ENCODE peak calls at places on chromosomes 11 and 22, in seven cellular contexts. One of them, this sample, is unnamed.
A peak's percentile ranks its signal among the peaks of the same experiment; 100 is the strongest.

GRCh38 chr11:113504586-113504985 is 29.4 kb upstream of the DRD2 start:
- DNase-seq in BE2C: peak; percentile 37
- DNase-seq in neuronal stem cell: no peak
- DNase-seq in A549: no peak
- DNase-seq in lower leg skin: no peak
- DNase-seq in ovary: no peak
- DNase-seq in MM.1S: no peak
- DNase-seq in this sample: no peak

GRCh38 chr11:116598556-116598955 is 174.2 kb downstream of the BUD13 start:
- DNase-seq in BE2C: no peak
- DNase-seq in neuronal stem cell: no peak
- DNase-seq in A549: no peak
- DNase-seq in lower leg skin: no peak
- DNase-seq in ovary: no peak
- DNase-seq in MM.1S: no peak
- DNase-seq in this sample: no peak

GRCh38 chr22:40128989-40129388 is 48.7 kb upstream of the TNRC6B start:
- DNase-seq in BE2C: no peak
- DNase-seq in neuronal stem cell: no peak
- DNase-seq in A549: no peak
- DNase-seq in lower leg skin: no peak
- DNase-seq in ovary: no peak
- DNase-seq in MM.1S: peak; percentile 91
- DNase-seq in this sample: no peak

GRCh38 chr22:22424210-22424800 is 84.2 kb downstream of the ZNF280B start:
- DNase-seq in BE2C: no peak
- DNase-seq in neuronal stem cell: no peak
- DNase-seq in A549: no peak
- DNase-seq in lower leg skin: no peak
- DNase-seq in ovary: no peak
- DNase-seq in MM.1S: no peak
- DNase-seq in this sample: no peak

GRCh38 chr11:78145511-78146030 is 6.1 kb upstream of the ALG8 start:
- DNase-seq in BE2C: no peak
- DNase-seq in neuronal stem cell: no peak
- DNase-seq in A549: no peak
- DNase-seq in lower leg skin: no peak
- DNase-seq in ovary: no peak
- DNase-seq in MM.1S: no peak
- DNase-seq in this sample: no peak

GRCh38 chr11:78318733-78319132 is 98.9 kb downstream of the GAB2 start:
- DNase-seq in BE2C: peak; percentile 44
- DNase-seq in neuronal stem cell: peak; percentile 20
- DNase-seq in A549: no peak
- DNase-seq in lower leg skin: no peak
- DNase-seq in ovary: no peak
- DNase-seq in MM.1S: no peak
- DNase-seq in this sample: no peak

GRCh38 chr11:114162719-114163123 is 103.2 kb downstream of the ZBTB16 start:
- DNase-seq in BE2C: peak; percentile 89
- DNase-seq in neuronal stem cell: no peak
- DNase-seq in A549: peak; percentile 57
- DNase-seq in lower leg skin: peak; percentile 97
- DNase-seq in ovary: peak; percentile 97
- DNase-seq in MM.1S: no peak
- DNase-seq in this sample: peak; percentile 95

GRCh38 chr22:36325163-36326031 is 62.4 kb downstream of the MYH9 start:
- DNase-seq in BE2C: no peak
- DNase-seq in neuronal stem cell: no peak
- DNase-seq in A549: no peak
- DNase-seq in lower leg skin: peak; percentile 81
- DNase-seq in ovary: peak; percentile 53
- DNase-seq in MM.1S: no peak
- DNase-seq in this sample: peak; percentile 79

GRCh38 chr11:2807801-2808241 is 77.8 kb downstream of the CDKN1C start:
- DNase-seq in BE2C: peak; percentile 5
- DNase-seq in neuronal stem cell: no peak
- DNase-seq in A549: no peak
- DNase-seq in lower leg skin: no peak
- DNase-seq in ovary: peak; percentile 43
- DNase-seq in MM.1S: no peak
- DNase-seq in this sample: peak; percentile 16

GRCh38 chr11:128690746-128691091 is 3.2 kb upstream of the FLI1 start:
- DNase-seq in BE2C: no peak
- DNase-seq in neuronal stem cell: no peak
- DNase-seq in A549: no peak
- DNase-seq in lower leg skin: no peak
- DNase-seq in ovary: no peak
- DNase-seq in MM.1S: no peak
- DNase-seq in this sample: peak; percentile 50

GRCh38 chr11:76623171-76623883 is 47.2 kb downstream of the LRRC32 start:
- DNase-seq in BE2C: no peak
- DNase-seq in neuronal stem cell: no peak
- DNase-seq in A549: no peak
- DNase-seq in lower leg skin: no peak
- DNase-seq in ovary: no peak
- DNase-seq in MM.1S: no peak
- DNase-seq in this sample: no peak

GRCh38 chr11:89477175-89477574 is 14.0 kb downstream of the NOX4 start:
- DNase-seq in BE2C: no peak
- DNase-seq in neuronal stem cell: no peak
- DNase-seq in A549: peak; percentile 14
- DNase-seq in lower leg skin: no peak
- DNase-seq in ovary: no peak
- DNase-seq in MM.1S: no peak
- DNase-seq in this sample: no peak

GRCh38 chr11:86192858-86193257 is 51.7 kb upstream of the EED start:
- DNase-seq in BE2C: no peak
- DNase-seq in neuronal stem cell: no peak
- DNase-seq in A549: no peak
- DNase-seq in lower leg skin: no peak
- DNase-seq in ovary: no peak
- DNase-seq in MM.1S: no peak
- DNase-seq in this sample: no peak

GRCh38 chr11:18958221-18958910 is 19.2 kb upstream of the MRGPRX1 start:
- DNase-seq in BE2C: no peak
- DNase-seq in neuronal stem cell: no peak
- DNase-seq in A549: no peak
- DNase-seq in lower leg skin: no peak
- DNase-seq in ovary: no peak
- DNase-seq in MM.1S: no peak
- DNase-seq in this sample: no peak

GRCh38 chr11:92225563-92226308 is 1.1 kb downstream of the FAT3 start:
- DNase-seq in BE2C: peak; percentile 55
- DNase-seq in neuronal stem cell: peak; percentile 60
- DNase-seq in A549: no peak
- DNase-seq in lower leg skin: no peak
- DNase-seq in ovary: peak; percentile 15
- DNase-seq in MM.1S: no peak
- DNase-seq in this sample: peak; percentile 73

DNA sequence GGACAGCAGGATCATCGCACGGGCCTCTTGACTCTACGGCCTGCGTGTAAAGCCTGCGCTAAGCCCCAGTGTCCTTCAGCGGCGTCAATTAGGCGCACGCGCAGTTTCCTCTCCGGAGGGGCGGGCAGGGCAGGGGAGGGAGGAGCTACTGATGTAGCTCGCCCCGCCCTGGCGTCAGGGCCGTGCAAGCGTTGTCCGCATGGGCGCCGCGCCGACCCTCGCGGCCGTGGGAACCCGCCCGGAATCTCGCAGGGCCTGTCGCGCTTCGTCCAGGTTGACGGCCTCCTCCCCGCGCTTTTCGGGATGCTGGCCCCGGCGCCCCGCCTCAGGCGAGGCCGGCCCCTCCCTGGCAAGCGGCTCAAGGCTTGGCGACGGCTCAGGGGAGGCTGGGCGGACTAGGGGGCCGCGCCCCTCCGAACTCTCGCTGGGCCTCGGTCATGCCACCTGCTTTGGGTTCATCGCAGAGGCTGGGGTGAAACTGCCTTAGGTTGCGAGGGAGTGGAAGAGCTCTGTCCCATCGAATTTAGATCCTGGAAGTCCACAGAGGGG is 61.1 kb downstream of the ST3GAL4 start:
- DNase-seq in BE2C: peak; percentile 81
- DNase-seq in neuronal stem cell: peak; percentile 59
- DNase-seq in A549: no peak
- DNase-seq in lower leg skin: peak; percentile 78
- DNase-seq in ovary: peak; percentile 95
- DNase-seq in MM.1S: peak; percentile 22
- DNase-seq in this sample: peak; percentile 86
- H3K4me3 ChIP-seq in BE2C: peak overlapping the region; percentile 34
- H3K4me3 ChIP-seq in neuronal stem cell: no peak overlapping the region
- H3K4me3 ChIP-seq in A549: no peak overlapping the region
- H3K4me3 ChIP-seq in lower leg skin: no peak overlapping the region
- H3K4me3 ChIP-seq in ovary: peak overlapping the region; percentile 45
- H3K4me3 ChIP-seq in MM.1S: no peak overlapping the region
- H3K4me3 ChIP-seq in this sample: peak overlapping the region; percentile 57

DNA sequence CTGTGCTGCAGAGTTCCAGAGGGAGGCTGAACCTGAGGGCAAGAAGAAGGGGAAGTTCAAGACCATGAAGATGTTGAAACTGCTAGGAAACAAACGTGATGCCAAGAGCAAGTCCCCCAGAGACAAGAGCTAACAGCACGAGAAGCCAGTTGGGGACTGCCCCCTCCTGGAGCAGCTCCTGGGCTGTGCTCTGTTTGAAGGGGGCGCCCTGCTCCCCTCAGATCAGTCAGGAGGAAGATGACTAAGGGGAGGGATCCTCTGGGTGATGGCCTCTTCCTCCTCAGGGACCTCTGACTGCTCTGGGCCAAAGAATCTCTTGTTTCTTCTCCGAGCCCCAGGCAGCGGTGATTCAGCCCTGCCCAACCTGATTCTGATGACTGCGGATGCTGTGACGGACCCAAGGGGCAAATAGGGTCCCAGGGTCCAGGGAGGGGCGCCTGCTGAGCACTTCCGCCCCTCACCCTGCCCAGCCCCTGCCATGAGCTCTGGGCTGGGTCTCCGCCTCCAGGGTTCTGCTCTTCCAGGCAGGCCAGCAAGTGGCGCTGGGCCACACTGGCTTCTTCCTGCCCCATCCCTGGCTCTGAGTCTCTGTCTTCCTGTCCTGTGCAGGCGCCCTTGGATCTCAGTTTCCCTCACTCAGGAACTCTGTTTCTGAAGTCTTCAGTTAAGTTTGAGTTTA is 12.6 kb downstream of the C22orf23 start:
- DNase-seq in BE2C: no peak
- DNase-seq in neuronal stem cell: no peak
- DNase-seq in A549: no peak
- DNase-seq in lower leg skin: no peak
- DNase-seq in ovary: no peak
- DNase-seq in MM.1S: no peak
- DNase-seq in this sample: no peak
- H3K4me3 ChIP-seq in BE2C: no peak overlapping the region
- H3K4me3 ChIP-seq in neuronal stem cell: no peak overlapping the region
- H3K4me3 ChIP-seq in A549: no peak overlapping the region
- H3K4me3 ChIP-seq in lower leg skin: no peak overlapping the region
- H3K4me3 ChIP-seq in ovary: no peak overlapping the region
- H3K4me3 ChIP-seq in MM.1S: no peak overlapping the region
- H3K4me3 ChIP-seq in this sample: no peak overlapping the region

DNA sequence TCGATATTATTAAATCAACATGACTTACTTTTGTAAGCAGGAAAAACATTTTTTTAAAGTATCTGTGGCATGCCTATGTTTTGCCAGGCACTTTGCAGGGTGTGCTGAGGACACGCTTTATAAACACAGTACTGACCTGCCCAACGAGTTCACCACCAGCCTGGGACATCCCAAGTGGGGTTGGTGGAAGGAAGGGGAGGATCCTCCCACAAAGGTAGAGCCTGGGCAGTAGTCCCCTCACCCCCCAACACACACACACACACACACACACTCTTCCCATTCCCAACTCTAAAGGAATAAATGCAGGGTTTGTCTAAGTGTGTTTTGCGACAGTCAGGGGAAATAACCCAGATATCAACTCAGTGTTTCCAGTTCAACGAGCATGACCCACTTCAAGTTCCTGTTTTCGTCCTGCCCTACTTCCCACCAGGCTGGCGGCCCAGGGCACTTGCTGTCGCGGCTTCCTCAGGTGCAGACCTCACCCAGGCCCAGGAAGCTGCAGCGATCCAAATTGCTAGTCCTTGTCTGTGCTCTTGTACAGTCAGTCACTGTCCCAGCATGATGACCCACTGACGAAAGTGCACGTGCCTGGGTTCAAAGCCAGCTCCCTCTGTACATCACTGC is 3.1 kb downstream of the CERK start:
- DNase-seq in BE2C: peak; percentile 60
- DNase-seq in neuronal stem cell: no peak
- DNase-seq in A549: no peak
- DNase-seq in lower leg skin: peak; percentile 54
- DNase-seq in ovary: no peak
- DNase-seq in MM.1S: no peak
- DNase-seq in this sample: peak; percentile 43
- H3K4me3 ChIP-seq in BE2C: peak overlapping the region; percentile 27
- H3K4me3 ChIP-seq in neuronal stem cell: no peak overlapping the region
- H3K4me3 ChIP-seq in A549: no peak overlapping the region
- H3K4me3 ChIP-seq in lower leg skin: no peak overlapping the region
- H3K4me3 ChIP-seq in ovary: no peak overlapping the region
- H3K4me3 ChIP-seq in MM.1S: no peak overlapping the region
- H3K4me3 ChIP-seq in this sample: no peak overlapping the region

GRCh38 chr11:44622721-44623258 is 57.3 kb downstream of the CD82 start:
- DNase-seq in BE2C: no peak
- DNase-seq in neuronal stem cell: no peak
- DNase-seq in A549: no peak
- DNase-seq in lower leg skin: no peak
- DNase-seq in ovary: no peak
- DNase-seq in MM.1S: no peak
- DNase-seq in this sample: no peak

GRCh38 chr11:44622190-44622650 is 56.8 kb downstream of the CD82 start:
- DNase-seq in BE2C: no peak
- DNase-seq in neuronal stem cell: no peak
- DNase-seq in A549: no peak
- DNase-seq in lower leg skin: peak; percentile 11
- DNase-seq in ovary: no peak
- DNase-seq in MM.1S: no peak
- DNase-seq in this sample: peak; percentile 45

GRCh38 chr11:44619931-44620725 is 54.7 kb downstream of the CD82 start:
- DNase-seq in BE2C: no peak
- DNase-seq in neuronal stem cell: no peak
- DNase-seq in A549: no peak
- DNase-seq in lower leg skin: peak; percentile 9
- DNase-seq in ovary: peak; percentile 15
- DNase-seq in MM.1S: no peak
- DNase-seq in this sample: no peak

GRCh38 chr11:44621784-44622183 is 56.3 kb downstream of the CD82 start:
- DNase-seq in BE2C: no peak
- DNase-seq in neuronal stem cell: no peak
- DNase-seq in A549: no peak
- DNase-seq in lower leg skin: no peak
- DNase-seq in ovary: no peak
- DNase-seq in MM.1S: no peak
- DNase-seq in this sample: no peak

DNA sequence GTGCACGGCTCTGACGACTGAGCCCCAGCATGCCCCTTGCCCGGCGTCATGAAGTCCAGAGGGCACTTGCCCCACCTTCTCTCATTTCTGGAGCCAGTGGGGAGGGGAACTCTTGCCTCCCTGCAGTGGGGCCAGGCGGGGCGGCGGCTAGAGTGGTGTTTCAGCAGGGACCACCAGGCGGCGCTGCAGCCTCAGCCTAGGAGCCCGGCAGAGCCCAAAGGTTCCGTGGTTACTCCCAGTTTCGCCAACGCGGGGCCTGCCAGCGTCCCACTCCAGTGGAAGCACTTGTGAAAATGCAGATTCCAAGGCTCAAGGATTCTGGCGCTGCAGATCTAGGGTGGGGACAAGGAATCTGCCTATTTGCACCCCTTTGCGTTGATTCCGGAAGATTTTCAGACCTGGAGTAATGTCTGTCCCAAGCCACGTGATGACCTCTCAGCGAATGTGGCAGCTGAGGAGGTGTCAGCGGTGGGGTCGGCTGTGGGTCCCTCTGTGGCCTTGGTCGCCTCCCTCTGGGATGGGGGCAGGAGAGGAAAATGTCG is 55.7 kb downstream of the CD82 start:
- DNase-seq in BE2C: peak; percentile 70
- DNase-seq in neuronal stem cell: peak; percentile 81
- DNase-seq in A549: peak; percentile 75
- DNase-seq in lower leg skin: peak; percentile 59
- DNase-seq in ovary: peak; percentile 78
- DNase-seq in MM.1S: peak; percentile 48
- DNase-seq in this sample: peak; percentile 53
- H3K4me3 ChIP-seq in BE2C: no peak overlapping the region
- H3K4me3 ChIP-seq in neuronal stem cell: no peak overlapping the region
- H3K4me3 ChIP-seq in A549: peak overlapping the region; percentile 38
- H3K4me3 ChIP-seq in lower leg skin: no peak overlapping the region
- H3K4me3 ChIP-seq in ovary: no peak overlapping the region
- H3K4me3 ChIP-seq in MM.1S: no peak overlapping the region
- H3K4me3 ChIP-seq in this sample: no peak overlapping the region